ENCODE peak calls at places on chromosomes 12 and 14, in six cellular contexts. Y is K562, A is WTC11, K is HepG2, C is endothelial cell of umbilical vein, G is H1. V is an unnamed sample.

GRCh38 chr12:3207858-3208257 is 130.7 kb downstream of the TSPAN9 start:
- DNase-seq in A (peak; percentile 81), Y (peak; percentile 40), C (no peak), K (peak; percentile 61), G (no peak), V (peak; percentile 28)

GRCh38 chr12:1936406-1937320 is 18.2 kb upstream of the CACNA2D4 start:
- DNase-seq in K (no peak), Y (no peak), C (peak; percentile 20), A (no peak), G (no peak), V (peak; percentile 71)

GRCh38 chr12:32290411-32290810 is 108.9 kb upstream of the FGD4 start:
- DNase-seq in A (no peak), G (no peak), C (no peak), K (no peak), Y (peak; percentile 53), V (peak; percentile 16)

GRCh38 chr14:75514673-75515630 is 7.3 kb upstream of the BATF start:
- DNase-seq in G (no peak), Y (peak; percentile 39), C (peak; percentile 17), A (peak; percentile 72), K (no peak), V (no peak)

GRCh38 chr14:96863327-96863985 is 66.3 kb downstream of the VRK1 start:
- DNase-seq in C (no peak), G (no peak), K (no peak), Y (no peak), A (no peak), V (no peak)

GRCh38 chr14:50984061-50984710 is 39.9 kb upstream of the PYGL start:
- DNase-seq in K (no peak), G (no peak), C (no peak), Y (no peak), A (no peak), V (no peak)

GRCh38 chr12:80189241-80189640 is 89.9 kb downstream of the OTOGL start:
- DNase-seq in A (no peak), C (no peak), K (no peak), Y (no peak), G (no peak), V (no peak)

GRCh38 chr12:29710104-29710503 is 73.6 kb downstream of the TMTC1 start:
- DNase-seq in Y (no peak), K (no peak), C (no peak), G (peak; percentile 15), A (peak; percentile 41), V (no peak)

GRCh38 chr12:95205685-95206084 is 11.6 kb downstream of the FGD6 start:
- DNase-seq in A (no peak), Y (peak; percentile 59), K (no peak), C (peak; percentile 84), G (no peak), V (peak; percentile 40)

GRCh38 chr14:90060312-90060964 is 1.4 kb upstream of the KCNK13 start:
- DNase-seq in Y (peak; percentile 64), G (peak; percentile 44), C (peak; percentile 54), A (peak; percentile 81), K (peak; percentile 34), V (peak; percentile 48)

GRCh38 chr12:87382959-87383591 is 646.1 kb downstream of the C12orf50 start:
- DNase-seq in K (no peak), C (no peak), G (no peak), Y (no peak), A (no peak), V (no peak)

GRCh38 chr14:101082436-101083384 is 179.2 kb upstream of the RTL1 start:
- DNase-seq in G (no peak), Y (no peak), C (no peak), A (no peak), K (no peak), V (no peak)

GRCh38 chr12:7060353-7060954 is at the start of gene C1S:
- DNase-seq in G (peak; percentile 36), A (peak; percentile 42), K (peak; percentile 93), C (peak; percentile 51), Y (peak; percentile 59), V (peak; percentile 93)

GRCh38 chr14:96146131-96146771 is 58.4 kb upstream of the BDKRB2 start:
- DNase-seq in C (peak; percentile 80), Y (no peak), K (no peak), G (no peak), A (no peak), V (peak; percentile 64)

GRCh38 chr12:62291888-62292760 is 31.9 kb downstream of the USP15 start:
- DNase-seq in A (no peak), G (no peak), C (no peak), Y (no peak), K (peak; percentile 9), V (no peak)
- TF ChIP-seq JUN in A (no peak), G (no peak), C (no peak), Y (no peak), K (no peak), V (no peak)

DNA sequence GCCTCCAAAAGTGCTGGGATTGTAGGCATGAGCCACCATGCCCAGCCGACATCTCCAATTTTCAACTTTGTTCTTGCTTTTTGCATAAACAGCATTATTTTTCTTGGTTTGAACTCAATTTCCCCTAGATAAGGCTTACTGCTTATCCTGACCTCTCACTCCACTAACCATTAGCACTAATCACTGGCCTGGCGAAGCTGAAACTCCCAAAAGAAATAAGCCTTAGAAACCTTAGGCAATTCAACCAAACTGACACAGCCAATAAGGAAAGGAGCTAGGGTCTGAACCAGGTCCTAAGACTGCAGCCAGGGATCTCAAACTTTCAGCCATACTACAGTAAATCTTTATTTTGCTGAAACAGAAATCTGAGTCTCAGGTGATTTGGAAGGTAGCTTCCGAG is 448.0 kb downstream of the RMST start:
- DNase-seq in K (no peak), A (no peak), Y (no peak), C (no peak), G (no peak), V (no peak)
- TF ChIP-seq JUN in K (no peak), A (no peak), Y (no peak), C (no peak), G (no peak), V (no peak)

DNA sequence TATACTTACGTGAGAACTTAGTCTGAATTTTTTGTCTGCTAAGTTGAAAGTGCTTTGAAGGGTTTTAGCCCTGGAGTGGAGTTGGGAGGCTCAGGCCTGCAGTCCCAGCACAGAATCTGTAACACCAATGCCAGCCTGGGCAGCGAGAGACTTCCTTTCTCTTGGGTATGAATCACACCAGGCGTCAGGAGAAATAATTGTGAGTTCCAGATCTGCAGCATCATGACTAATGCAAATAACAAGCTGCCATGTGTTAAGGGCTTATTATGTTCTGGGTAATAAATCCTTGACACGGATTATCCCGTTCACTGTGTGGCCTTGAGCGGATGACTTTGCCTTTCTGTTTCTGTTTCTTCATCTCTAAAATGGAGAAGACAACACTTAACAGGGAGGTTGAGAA is 70.6 kb downstream of the B4GALNT3 start:
- DNase-seq in K (no peak), A (no peak), Y (no peak), C (peak; percentile 79), G (no peak), V (no peak)
- TF ChIP-seq JUN in K (no peak), A (no peak), Y (no peak), C (peak; percentile 58), G (no peak), V (no peak)

GRCh38 chr12:53808023-53808705 is 56.4 kb upstream of the CISTR start:
- DNase-seq in A (no peak), C (no peak), Y (no peak), K (peak; percentile 29), G (no peak), V (no peak)
- TF ChIP-seq JUN in A (no peak), C (no peak), Y (no peak), K (no peak), G (no peak), V (no peak)

GRCh38 chr14:104222396-104223036 is 84.1 kb downstream of the KIF26A start:
- DNase-seq in A (peak; percentile 5), Y (no peak), G (no peak), K (no peak), C (no peak), V (no peak)

GRCh38 chr14:104223101-104223809 is 84.9 kb downstream of the KIF26A start:
- DNase-seq in G (no peak), C (peak; percentile 17), Y (peak; percentile 63), K (no peak), A (peak; percentile 25), V (no peak)

GRCh38 chr14:104223810-104224515 is 85.6 kb downstream of the KIF26A start:
- DNase-seq in K (no peak), A (no peak), Y (no peak), C (peak; percentile 16), G (no peak), V (no peak)

GRCh38 chr14:104226421-104227385 is 88.3 kb downstream of the KIF26A start:
- DNase-seq in C (no peak), Y (no peak), G (no peak), K (no peak), A (peak; percentile 13), V (no peak)

DNA sequence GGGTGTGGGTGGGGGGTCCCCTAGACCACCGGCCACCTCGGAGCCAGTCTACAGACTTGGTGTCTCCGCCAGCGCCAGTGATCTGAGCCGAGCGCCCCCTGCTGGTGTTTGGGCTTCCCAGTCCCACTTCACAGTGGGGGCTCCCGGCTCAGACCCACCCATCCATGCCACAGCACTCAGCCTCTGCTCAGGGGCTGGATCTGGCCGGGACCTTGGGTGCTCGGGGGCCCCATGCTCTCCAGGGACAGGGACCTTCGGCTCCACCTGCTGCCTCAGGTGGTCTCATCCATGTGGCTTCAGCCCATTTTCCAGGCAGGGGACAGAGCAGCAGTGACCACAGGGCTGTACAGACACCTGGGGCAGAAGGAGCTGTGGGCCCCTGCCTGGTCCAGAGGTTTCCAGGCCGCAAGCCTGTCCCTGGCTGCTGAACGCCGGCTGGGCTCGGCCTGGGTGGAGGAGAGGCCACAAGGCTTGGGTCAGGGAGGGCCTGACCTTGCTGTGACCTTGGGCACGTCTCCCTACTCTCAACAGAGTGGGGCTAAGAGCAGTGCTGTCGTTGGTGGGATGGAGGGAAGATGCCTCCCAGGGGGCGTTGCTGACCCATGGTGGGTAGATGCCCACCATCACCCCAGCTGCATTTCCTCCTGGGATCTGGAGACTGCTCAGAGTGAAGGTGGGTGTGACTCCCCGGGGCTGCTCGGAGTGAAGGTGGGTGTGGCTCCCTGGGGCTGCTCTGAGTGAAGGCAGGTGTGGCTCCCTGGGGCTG is 86.3 kb downstream of the KIF26A start:
- DNase-seq in K (no peak), Y (peak; percentile 27), C (peak; percentile 14), A (peak; percentile 77), G (no peak), V (peak; percentile 15)
- TF ChIP-seq JUN in K (no peak), Y (no peak), C (no peak), A (no peak), G (no peak), V (no peak)

GRCh38 chr14:29545714-29546113 is 381.9 kb downstream of the PRKD1 start:
- DNase-seq in C (no peak), G (no peak), K (no peak), A (no peak), Y (no peak), V (no peak)

GRCh38 chr14:29554335-29554734 is 373.3 kb downstream of the PRKD1 start:
- DNase-seq in G (no peak), C (no peak), A (no peak), K (no peak), Y (no peak), V (no peak)

GRCh38 chr14:29553427-29553826 is 374.2 kb downstream of the PRKD1 start:
- DNase-seq in G (no peak), K (no peak), A (no peak), Y (no peak), C (no peak), V (no peak)

DNA sequence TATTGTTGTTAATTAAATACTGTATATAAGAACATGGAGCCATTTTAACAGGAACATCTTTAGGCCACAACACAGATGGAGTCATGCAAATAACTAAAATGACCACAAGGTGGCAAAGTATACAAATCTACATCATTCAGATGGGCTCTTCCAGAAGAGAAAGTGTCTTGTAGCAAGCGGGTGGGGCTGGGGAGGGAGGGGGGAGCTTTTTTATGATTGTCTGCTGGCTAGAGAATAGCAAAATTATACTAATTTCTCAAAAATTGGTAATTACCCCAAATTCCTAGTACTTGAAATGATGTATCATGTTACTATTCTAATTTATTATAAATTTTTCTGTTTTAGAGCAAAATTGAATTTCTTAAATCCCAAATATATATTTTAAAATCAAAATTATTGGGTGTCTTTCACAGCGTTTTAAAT is 378.7 kb downstream of the PRKD1 start:
- DNase-seq in G (no peak), K (peak; percentile 70), C (peak; percentile 69), A (no peak), Y (peak; percentile 59), V (peak; percentile 38)
- TF ChIP-seq JUN in G (no peak), K (no peak), C (no peak), A (no peak), Y (no peak), V (no peak)

V was measured in A549.